ENCODE peak calls at places on chromosome 18, in eight cellular contexts. N is K562, L is Calu3, F is HFF-Myc, C is GM20000, T is WTC11, I is MCF 10A, B is OCI-LY7. H is an unnamed sample.

GRCh38 chr18:48951448-48952286 is 902 bp upstream of the SMAD7 start:
- DNase-seq in T (peak), F (no peak), C (peak), I (peak), B (peak), L (peak), N (peak), H (peak)

GRCh38 chr18:69840445-69840844 is 107.2 kb downstream of the CD226 start:
- DNase-seq in C (no peak), N (no peak), T (no peak), B (no peak), L (no peak), I (no peak), F (no peak), H (no peak)

GRCh38 chr18:21599585-21600525 is 649 bp downstream of the ESCO1 start:
- DNase-seq in I (peak), F (peak), B (peak), T (peak), L (peak), N (peak), C (no peak), H (peak)

GRCh38 chr18:65175681-65176080 is 575.1 kb upstream of the CDH7 start:
- DNase-seq in C (no peak), T (no peak), I (no peak), B (no peak), N (no peak), F (no peak), L (no peak), H (no peak)

GRCh38 chr18:13726972-13727331 is 479 bp downstream of the RNMT start:
- DNase-seq in F (no peak), B (peak), N (no peak), I (no peak), L (peak), T (peak), C (peak), H (no peak)

GRCh38 chr18:32469190-32469611 is 1.5 kb downstream of the GAREM1 start:
- DNase-seq in N (no peak), T (no peak), L (peak), I (peak), B (peak), C (peak), F (no peak), H (peak)

GRCh38 chr18:40414155-40414754 is 1540.8 kb upstream of the PIK3C3 start:
- DNase-seq in T (no peak), F (no peak), N (no peak), L (peak), C (no peak), B (no peak), I (peak), H (no peak)

GRCh38 chr18:70339915-70340314 is 51.1 kb downstream of the SOCS6 start:
- DNase-seq in C (no peak), B (no peak), N (no peak), T (no peak), I (no peak), F (no peak), L (no peak), H (no peak)

GRCh38 chr18:76482971-76483691 is 11.9 kb downstream of the ZNF516 start:
- DNase-seq in N (no peak), F (no peak), B (no peak), I (no peak), C (no peak), L (no peak), T (no peak), H (peak)

GRCh38 chr18:76483780-76484179 is 11.3 kb downstream of the ZNF516 start:
- DNase-seq in C (no peak), T (no peak), F (no peak), N (no peak), B (no peak), I (no peak), L (no peak), H (no peak)

GRCh38 chr18:76482267-76482666 is 12.8 kb downstream of the ZNF516 start:
- DNase-seq in T (no peak), N (no peak), L (no peak), I (no peak), F (no peak), B (no peak), C (no peak), H (no peak)

GRCh38 chr18:76479351-76480238 is 15.4 kb downstream of the ZNF516 start:
- DNase-seq in L (no peak), F (no peak), I (no peak), B (no peak), N (no peak), T (no peak), C (no peak), H (no peak)

GRCh38 chr18:76480913-76481312 is 14.1 kb downstream of the ZNF516 start:
- DNase-seq in T (peak), B (no peak), F (no peak), C (no peak), I (no peak), L (no peak), N (no peak), H (peak)
- TF ChIP-seq CTCF in T (peak), B (no peak), F (peak), C (no peak), I (no peak), L (peak), N (no peak), H (peak)

DNA sequence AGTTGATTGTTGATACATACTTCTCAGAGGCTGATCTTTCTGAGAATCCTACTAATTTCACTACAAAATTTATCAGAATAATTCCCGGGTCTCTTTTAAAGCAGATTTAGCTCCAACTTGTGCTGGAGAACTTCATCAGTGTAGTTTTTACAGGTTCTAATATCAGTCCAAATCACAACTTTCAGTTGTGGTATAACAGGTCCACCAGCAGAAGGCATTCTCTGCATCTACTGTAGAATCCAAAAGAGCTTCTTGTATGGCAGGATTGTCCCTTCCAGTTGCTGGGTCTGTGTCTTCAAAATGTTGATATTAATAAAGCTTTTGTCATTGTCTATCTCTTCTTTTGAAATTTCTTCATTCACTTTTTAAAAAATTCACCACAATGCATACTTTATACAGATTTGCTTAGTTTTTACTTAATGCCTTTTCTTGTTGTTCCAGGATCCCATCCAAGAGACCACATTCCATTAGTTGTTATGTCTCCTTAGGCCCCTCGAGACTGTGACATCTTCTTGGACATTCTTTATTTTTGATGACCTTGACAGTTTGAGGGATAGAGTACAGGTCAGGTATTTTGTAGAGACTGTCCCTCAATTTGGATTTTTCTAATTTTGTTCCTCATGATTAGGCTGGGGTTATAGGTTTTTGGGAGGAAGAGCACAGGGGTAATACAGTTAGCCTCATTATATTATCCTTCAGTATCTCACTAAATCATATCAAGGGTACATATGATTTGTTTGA is 490.5 kb upstream of the MEX3C start:
- DNase-seq in T (no peak), N (no peak), B (no peak), C (no peak), L (no peak), F (no peak), I (no peak), H (no peak)
- TF ChIP-seq CTCF in T (no peak), N (no peak), B (peak), C (no peak), L (no peak), F (no peak), I (no peak), H (no peak)

DNA sequence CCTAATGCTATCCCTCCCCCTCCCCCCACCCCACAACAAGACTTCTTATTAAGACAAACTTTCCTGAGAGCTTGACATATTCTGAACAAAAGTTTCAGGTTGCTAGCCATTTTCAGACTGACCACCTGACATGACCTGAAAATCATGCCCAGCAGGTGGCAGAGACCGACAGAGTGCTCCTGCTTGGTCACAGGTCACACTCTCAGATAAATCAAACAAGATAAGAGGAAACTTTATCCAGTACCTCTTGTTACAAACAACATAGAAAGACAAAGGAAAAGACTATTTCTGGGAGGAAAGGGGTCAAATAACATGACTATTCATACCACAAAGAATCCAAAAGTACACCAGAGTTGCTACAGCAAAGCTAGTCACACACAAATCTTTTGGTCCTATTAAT is 107.4 kb downstream of the TMEM200C start:
- DNase-seq in T (no peak), L (no peak), F (no peak), C (no peak), N (no peak), I (no peak), B (no peak), H (no peak)
- TF ChIP-seq CTCF in T (no peak), L (no peak), F (no peak), C (no peak), N (no peak), I (no peak), B (no peak), H (no peak)

GRCh38 chr18:9475643-9476580 is 599 bp downstream of the RALBP1 start:
- DNase-seq in L (no peak), T (no peak), B (peak), C (peak), I (peak), N (peak), F (no peak), H (no peak)

GRCh38 chr18:9478545-9478944 is 3.2 kb downstream of the RALBP1 start:
- DNase-seq in N (no peak), L (no peak), T (no peak), B (no peak), C (no peak), I (no peak), F (no peak), H (no peak)

GRCh38 chr18:9474103-9474982 is 970 bp upstream of the RALBP1 start:
- DNase-seq in T (no peak), B (no peak), C (no peak), L (no peak), N (no peak), I (no peak), F (no peak), H (no peak)

GRCh38 chr18:9477509-9477908 is 2.2 kb downstream of the RALBP1 start:
- DNase-seq in F (no peak), L (no peak), C (no peak), T (no peak), B (no peak), I (no peak), N (no peak), H (no peak)

GRCh38 chr18:9474983-9475642 is at the start of gene RALBP1:
- DNase-seq in B (peak), L (peak), F (peak), T (peak), C (peak), I (peak), N (peak), H (peak)
- TF ChIP-seq CTCF in B (peak), L (no peak), F (no peak), T (no peak), C (peak), I (no peak), N (peak), H (no peak)

DNA sequence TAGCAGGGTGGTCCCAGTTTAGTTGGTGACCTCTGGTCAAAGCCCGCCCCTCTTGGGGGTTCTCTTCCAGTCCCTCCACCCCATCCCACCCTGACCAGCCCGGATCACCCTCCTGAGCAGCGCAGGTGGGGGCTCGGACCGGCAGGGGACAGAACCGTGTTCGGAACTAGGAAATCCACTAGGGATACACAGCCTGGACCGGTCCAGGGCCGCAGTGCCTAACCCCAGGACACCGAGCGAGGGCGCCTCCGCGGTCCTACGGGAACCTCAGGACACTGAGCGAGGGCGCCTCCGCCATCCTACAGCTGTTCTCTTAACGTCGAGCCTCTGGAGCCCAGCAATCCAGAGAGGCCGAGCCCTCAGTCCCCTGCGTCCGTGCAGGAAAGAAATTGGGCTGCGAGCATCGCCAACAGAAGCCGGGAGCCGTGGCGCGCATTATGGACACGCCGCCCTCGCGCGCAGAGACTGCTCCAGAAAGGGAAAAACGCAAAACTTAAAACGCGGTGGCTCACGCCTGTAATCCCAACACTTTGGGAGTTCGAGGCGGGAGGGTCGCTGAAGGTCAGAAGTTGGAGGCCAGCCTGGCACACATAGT is 8.5 kb downstream of the RAX start:
- DNase-seq in I (no peak), L (no peak), F (no peak), C (no peak), N (no peak), T (peak), B (no peak), H (peak)
- TF ChIP-seq CTCF in I (no peak), L (no peak), F (no peak), C (no peak), N (no peak), T (no peak), B (no peak), H (no peak)

GRCh38 chr18:56509656-56510055 is 128.7 kb downstream of the TXNL1 start:
- DNase-seq in L (no peak), B (no peak), C (no peak), T (no peak), I (no peak), F (no peak), N (no peak), H (no peak)

GRCh38 chr18:56510108-56510507 is 128.3 kb downstream of the TXNL1 start:
- DNase-seq in B (no peak), C (no peak), I (no peak), T (no peak), F (no peak), L (no peak), N (no peak), H (no peak)

GRCh38 chr18:56508637-56509036 is 129.8 kb downstream of the TXNL1 start:
- DNase-seq in C (no peak), F (no peak), T (no peak), N (no peak), I (no peak), B (no peak), L (no peak), H (no peak)

GRCh38 chr18:56515522-56515921 is 122.9 kb downstream of the TXNL1 start:
- DNase-seq in F (no peak), I (peak), C (no peak), N (no peak), L (no peak), B (no peak), T (no peak), H (no peak)

DNA sequence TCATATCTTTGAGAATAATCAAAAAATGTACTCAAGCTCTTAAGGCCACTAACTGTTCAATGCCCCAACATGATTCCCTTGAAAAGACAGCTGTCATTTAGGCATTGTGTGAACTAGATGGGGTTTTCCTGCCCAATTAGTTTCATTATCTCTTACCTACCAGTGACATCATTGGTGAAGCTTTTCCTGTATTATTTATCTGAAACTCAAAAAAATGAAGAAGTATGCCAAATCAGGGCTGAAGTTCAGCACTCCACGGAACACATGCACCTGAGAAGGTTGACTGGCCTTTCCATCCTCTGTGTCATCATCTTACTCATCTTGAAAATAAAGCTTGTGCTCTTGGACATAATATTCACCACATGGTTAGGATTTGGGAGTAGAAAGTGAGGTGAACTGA is 126.4 kb downstream of the TXNL1 start:
- DNase-seq in F (no peak), B (no peak), I (no peak), T (no peak), N (no peak), L (no peak), C (no peak), H (no peak)
- TF ChIP-seq CTCF in F (no peak), B (no peak), I (no peak), T (no peak), N (no peak), L (no peak), C (no peak), H (no peak)

GRCh38 chr18:62198259-62198658 is 11.2 kb downstream of the RELCH start:
- DNase-seq in T (no peak), L (no peak), F (no peak), I (peak), B (no peak), C (no peak), N (no peak), H (no peak)
- TF ChIP-seq CTCF in T (no peak), L (no peak), F (no peak), I (no peak), B (no peak), C (no peak), N (no peak), H (no peak)

GRCh38 chr18:52869942-52870907 is 530.2 kb downstream of the DCC start:
- DNase-seq in L (no peak), I (no peak), F (no peak), C (no peak), T (peak), N (no peak), B (no peak), H (peak)
- TF ChIP-seq CTCF in L (no peak), I (no peak), F (no peak), C (no peak), T (no peak), N (no peak), B (no peak), H (no peak)